ENCODE peak calls at places on chromosomes 2 and 18, in nine cellular contexts. U is NCI-H2029; L is T1000; O is cardiac septum; D is CD4-positive, alpha-beta T cell; G is left cardiac atrium; Z is body of pancreas; M is NCI-H69; W is AG20443. H is an unnamed sample.
A peak's percentile ranks its signal among the peaks of the same experiment; 100 is the strongest.

GRCh38 chr2:112055833-112056625 is 960 bp downstream of the TMEM87B start:
- DNase-seq in D (peak; percentile 15), O (peak; percentile 83), U (peak; percentile 40), Z (peak; percentile 52), M (peak; percentile 50), L (no peak), W (peak; percentile 71), G (peak; percentile 81), H (peak; percentile 92)

GRCh38 chr18:46281185-46282176 is 177.3 kb downstream of the HAUS1 start:
- DNase-seq in W (peak; percentile 88), O (no peak), G (peak; percentile 66), L (peak; percentile 51), D (peak; percentile 46), Z (peak; percentile 56), U (peak; percentile 45), M (peak; percentile 86), H (peak; percentile 67)

GRCh38 chr18:61606759-61607158 is 273.5 kb downstream of the CDH20 start:
- DNase-seq in G (peak; percentile 89), O (peak; percentile 89), Z (peak; percentile 42), W (peak; percentile 86), D (no peak), U (no peak), L (peak; percentile 43), M (peak; percentile 90), H (peak; percentile 84)

GRCh38 chr2:32954206-32954605 is 7.5 kb downstream of the LTBP1 start:
- DNase-seq in U (no peak), M (no peak), G (no peak), D (no peak), L (no peak), Z (no peak), O (no peak), W (no peak), H (no peak)

GRCh38 chr2:69271831-69272257 is 115.2 kb downstream of the GFPT1 start:
- DNase-seq in D (no peak), W (peak; percentile 80), O (no peak), U (no peak), G (no peak), Z (no peak), L (no peak), M (no peak), H (no peak)

GRCh38 chr2:197576631-197577030 is 60.8 kb downstream of the MOB4 start:
- DNase-seq in O (no peak), M (no peak), W (peak; percentile 58), G (no peak), U (no peak), Z (no peak), D (no peak), L (peak; percentile 25), H (peak; percentile 35)

GRCh38 chr18:26307161-26307773 is 81.0 kb downstream of the TAF4B start:
- DNase-seq in W (peak; percentile 60), L (no peak), D (no peak), U (peak; percentile 32), O (no peak), G (no peak), M (peak; percentile 74), Z (peak; percentile 15), H (peak; percentile 29)

GRCh38 chr2:39995005-39995732 is 216.1 kb upstream of the THUMPD2 start:
- DNase-seq in O (no peak), M (peak; percentile 22), Z (no peak), G (no peak), L (no peak), U (no peak), W (no peak), D (no peak), H (no peak)

GRCh38 chr2:224393145-224393544 is 8.8 kb downstream of the FAM124B start:
- DNase-seq in Z (no peak), D (no peak), L (no peak), M (no peak), G (no peak), U (no peak), O (no peak), W (no peak), H (no peak)

GRCh38 chr18:31199190-31199769 is 36.6 kb upstream of the DSC1 start:
- DNase-seq in W (no peak), L (no peak), Z (no peak), M (no peak), D (no peak), O (no peak), G (no peak), U (no peak), H (no peak)

GRCh38 chr2:45902952-45903351 is 251.5 kb downstream of the PRKCE start:
- DNase-seq in W (no peak), U (no peak), M (no peak), Z (no peak), L (no peak), D (no peak), G (no peak), O (no peak), H (no peak)

GRCh38 chr2:131154071-131154531 is 49.0 kb downstream of the PLEKHB2 start:
- DNase-seq in L (peak; percentile 18), W (peak; percentile 91), G (peak; percentile 56), D (peak; percentile 59), Z (peak; percentile 56), O (no peak), M (peak; percentile 64), U (peak; percentile 42), H (peak; percentile 53)

GRCh38 chr2:9941196-9941995 is 10.1 kb upstream of the GRHL1 start:
- DNase-seq in U (no peak), Z (no peak), L (no peak), W (peak; percentile 79), O (no peak), M (peak; percentile 19), D (no peak), G (no peak), H (no peak)

GRCh38 chr2:2850218-2850850 is 519.3 kb upstream of the MYT1L start:
- DNase-seq in L (no peak), W (no peak), Z (no peak), O (no peak), M (peak; percentile 14), D (no peak), G (no peak), U (no peak), H (no peak)

GRCh38 chr18:47696870-47697269 is 233.6 kb downstream of the SMAD2 start:
- DNase-seq in O (no peak), W (no peak), Z (no peak), D (no peak), G (no peak), U (no peak), M (no peak), L (no peak), H (no peak)

GRCh38 chr18:34864836-34865497 is 154.9 kb downstream of the DTNA start:
- DNase-seq in U (no peak), O (no peak), L (no peak), W (no peak), Z (no peak), G (no peak), M (no peak), D (no peak), H (no peak)

GRCh38 chr2:237322564-237322963 is 91.4 kb downstream of the COL6A3 start:
- DNase-seq in O (no peak), W (no peak), M (peak; percentile 37), U (no peak), G (no peak), Z (peak; percentile 47), D (no peak), L (no peak), H (no peak)

GRCh38 chr2:4091013-4091412 is 387.6 kb downstream of the DCDC2C start:
- DNase-seq in G (no peak), Z (no peak), U (no peak), O (no peak), W (no peak), M (no peak), D (no peak), L (no peak), H (no peak)

GRCh38 chr2:37389984-37390765 is 45.7 kb downstream of the QPCT start:
- DNase-seq in G (no peak), L (peak; percentile 16), D (peak; percentile 54), Z (no peak), W (peak; percentile 65), U (peak; percentile 7), O (no peak), M (peak; percentile 81), H (no peak)

GRCh38 chr18:3725100-3725499 is 275.1 kb downstream of the TGIF1 start:
- DNase-seq in L (no peak), O (no peak), D (no peak), W (no peak), U (no peak), Z (no peak), M (no peak), G (no peak), H (no peak)

GRCh38 chr2:206150631-206151030 is 8.6 kb downstream of the NDUFS1 start:
- DNase-seq in G (no peak), U (no peak), L (no peak), W (no peak), M (no peak), O (no peak), D (no peak), Z (no peak), H (no peak)

GRCh38 chr2:10597956-10598355 is 91.8 kb downstream of the NOL10 start:
- DNase-seq in D (no peak), Z (no peak), G (no peak), M (no peak), W (no peak), O (no peak), U (no peak), L (no peak), H (no peak)

GRCh38 chr2:6776125-6776524 is 89.6 kb downstream of the CMPK2 start:
- DNase-seq in W (no peak), O (no peak), D (no peak), L (no peak), G (no peak), Z (no peak), M (no peak), U (no peak), H (no peak)

GRCh38 chr18:62069556-62069955 is 117.3 kb downstream of the PIGN start:
- DNase-seq in O (no peak), W (no peak), M (no peak), D (no peak), Z (no peak), L (no peak), U (no peak), G (no peak), H (no peak)

GRCh38 chr2:9378433-9379371 is 44.6 kb downstream of the ITGB1BP1 start:
- DNase-seq in G (peak; percentile 85), Z (peak; percentile 28), M (peak; percentile 2), U (no peak), D (no peak), L (peak; percentile 59), W (peak; percentile 92), O (no peak), H (peak; percentile 63)